ENCODE peak calls at places on chromosome 21, in ten cellular contexts. Y is lung; X is body of pancreas; Q is IMR-90; D is testis; H is adrenal gland; W is tibial nerve; Z is CD4-positive, CD25-positive, alpha-beta regulatory T cell; K is adipocyte; T is upper lobe of right lung. M is an unnamed sample. For H3K4me1, the result is how much of the 10 kb centered on the place peaks cover.

GRCh38 chr21:25371831-25372434 is 235.3 kb downstream of the MRPL39 start:
- DNase-seq in D (no peak), X (no peak), T (no peak), W (no peak), Z (no peak), H (no peak), Q (no peak), Y (no peak), K (no peak), M (no peak)

GRCh38 chr21:40754466-40754865 is 92.5 kb downstream of the DSCAM start:
- DNase-seq in Z (no peak), K (no peak), W (no peak), T (no peak), Q (no peak), H (no peak), Y (peak), D (no peak), X (no peak), M (no peak)

GRCh38 chr21:22575165-22575584 is 1577.0 kb downstream of the NCAM2 start:
- DNase-seq in D (peak), K (no peak), T (no peak), X (no peak), Y (no peak), H (no peak), W (no peak), Q (no peak), Z (no peak), M (no peak)

GRCh38 chr21:28454978-28455600 is 537.6 kb downstream of the LTN1 start:
- DNase-seq in K (peak), W (no peak), T (no peak), Z (no peak), Q (peak), X (no peak), Y (no peak), H (no peak), D (no peak), M (no peak)

GRCh38 chr21:27426196-27426595 is 459.3 kb upstream of the ADAMTS5 start:
- DNase-seq in K (no peak), X (no peak), Z (no peak), W (no peak), D (no peak), T (no peak), Y (no peak), H (no peak), Q (no peak), M (no peak)

GRCh38 chr21:44330698-44331097 is 8.5 kb downstream of the CFAP410 start:
- DNase-seq in Y (no peak), W (no peak), D (no peak), H (no peak), Z (no peak), T (no peak), X (no peak), Q (no peak), K (no peak), M (no peak)

GRCh38 chr21:17472167-17472566 is 40.7 kb upstream of the CXADR start:
- DNase-seq in X (no peak), W (no peak), T (no peak), Z (no peak), Q (no peak), Y (no peak), H (no peak), D (no peak), K (no peak), M (no peak)

GRCh38 chr21:16424331-16424749 is 694.6 kb downstream of the USP25 start:
- DNase-seq in H (no peak), K (no peak), X (no peak), Z (no peak), Y (no peak), W (no peak), D (no peak), T (no peak), Q (no peak), M (no peak)

GRCh38 chr21:43853851-43854772 is 10.9 kb upstream of the AGPAT3 start:
- DNase-seq in Y (no peak), D (no peak), K (no peak), Z (peak), Q (no peak), T (no peak), H (no peak), W (no peak), X (no peak), M (no peak)

GRCh38 chr21:32463367-32463766 is 50.9 kb downstream of the EVA1C start:
- DNase-seq in Z (no peak), Y (no peak), T (no peak), D (no peak), X (no peak), W (no peak), H (no peak), K (no peak), Q (peak), M (no peak)

GRCh38 chr21:26840206-26840605 is 5.0 kb downstream of the ADAMTS1 start:
- DNase-seq in Y (no peak), Z (no peak), D (no peak), W (no peak), X (no peak), Q (no peak), T (no peak), K (no peak), H (no peak), M (no peak)

GRCh38 chr21:33949516-33950424 is 34.2 kb upstream of the ATP5PO start:
- DNase-seq in Z (peak), X (no peak), Y (no peak), D (no peak), T (no peak), H (no peak), Q (no peak), W (no peak), K (no peak), M (no peak)
- H3K4me1 ChIP-seq in Z (half or more), X (under half), Y (under half), D (under half), T (under half), H (under half), Q (under half), W (under half), K (under half), M (under half)

GRCh38 chr21:45568383-45568782 is 26.1 kb upstream of the SLC19A1 start:
- DNase-seq in T (no peak), W (no peak), Y (no peak), X (no peak), Q (no peak), K (no peak), D (no peak), H (no peak), Z (no peak), M (no peak)
- H3K4me3 ChIP-seq in T (no peak), W (no peak), Y (no peak), X (no peak), Q (no peak), K (no peak), D (no peak), H (no peak), Z (no peak), M (no peak)

GRCh38 chr21:37270576-37271365 is 3.6 kb upstream of the VPS26C start:
- DNase-seq in K (no peak), Z (no peak), Y (no peak), X (no peak), T (no peak), Q (no peak), H (no peak), D (no peak), W (no peak), M (no peak)
- H3K4me1 ChIP-seq in K (under half), Z (under half), Y (under half), X (under half), T (under half), Q (under half), H (under half), D (under half), W (under half), M (under half)

DNA sequence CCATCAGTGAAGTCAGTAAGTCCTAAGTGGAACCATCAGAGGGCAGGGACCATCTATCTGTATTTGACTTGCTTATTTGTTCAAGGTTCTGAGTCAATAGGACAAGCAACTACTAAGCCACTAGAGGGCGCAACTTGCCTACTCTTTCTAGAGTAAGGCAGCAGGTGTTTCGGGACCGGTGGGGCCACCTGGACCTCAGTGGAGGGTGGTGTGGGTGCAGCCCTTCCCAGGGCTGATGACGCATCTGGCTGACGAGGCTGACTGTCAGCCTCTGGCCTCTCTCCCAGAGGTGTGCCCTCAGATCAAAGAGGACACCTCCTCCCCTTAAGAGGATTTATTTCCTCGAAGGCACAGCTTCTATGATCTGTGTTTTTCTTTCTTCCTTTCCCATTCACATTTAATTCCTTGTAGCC is 6.6 kb downstream of the CBR3 start:
- DNase-seq in W (peak), D (peak), Y (peak), Z (peak), X (peak), K (peak), H (peak), T (peak), Q (peak), M (peak)
- H3K4me3 ChIP-seq in W (no peak), D (no peak), Y (no peak), Z (peak), X (no peak), K (no peak), H (no peak), T (no peak), Q (no peak), M (no peak)

GRCh38 chr21:42057861-42058437 is 13.2 kb upstream of the UMODL1 start:
- DNase-seq in W (no peak), Y (no peak), T (peak), Z (no peak), H (no peak), Q (no peak), X (no peak), K (no peak), D (no peak), M (no peak)

GRCh38 chr21:42058631-42059111 is 12.4 kb upstream of the UMODL1 start:
- DNase-seq in D (no peak), T (peak), H (no peak), Z (no peak), X (no peak), Y (peak), Q (no peak), W (no peak), K (no peak), M (no peak)

GRCh38 chr21:42060166-42060565 is 11.0 kb upstream of the UMODL1 start:
- DNase-seq in T (peak), Z (no peak), Q (no peak), W (no peak), X (no peak), H (no peak), Y (no peak), D (no peak), K (no peak), M (no peak)

GRCh38 chr21:42059721-42060120 is 11.4 kb upstream of the UMODL1 start:
- DNase-seq in X (no peak), K (no peak), Z (no peak), Y (no peak), T (peak), H (no peak), W (no peak), D (no peak), Q (no peak), M (no peak)

DNA sequence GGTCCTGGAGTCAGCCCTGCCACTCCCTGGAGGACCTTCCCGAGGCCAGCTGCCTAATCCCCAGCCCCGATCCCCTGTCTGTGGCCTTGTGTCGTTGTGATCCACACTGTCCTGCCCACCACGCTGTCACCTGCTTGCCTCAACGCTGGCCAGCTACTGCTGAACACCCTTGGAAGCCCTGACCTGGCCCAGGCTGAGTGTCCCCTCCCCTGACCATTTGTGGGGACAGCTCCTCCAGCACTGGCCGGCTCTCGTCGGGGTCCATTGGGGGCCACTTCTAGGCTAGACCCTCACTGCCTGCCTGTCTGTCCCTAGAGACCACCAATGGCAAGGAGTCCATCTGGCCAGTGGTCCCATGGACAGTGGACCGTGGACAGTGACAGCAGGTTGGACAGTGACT is 12.0 kb upstream of the UMODL1 start:
- DNase-seq in W (no peak), Q (no peak), T (peak), Y (no peak), K (no peak), D (no peak), Z (no peak), X (no peak), H (no peak), M (no peak)
- H3K4me1 ChIP-seq in W (under half), Q (under half), T (under half), Y (under half), K (under half), D (under half), Z (under half), X (under half), H (under half), M (half or more)

DNA sequence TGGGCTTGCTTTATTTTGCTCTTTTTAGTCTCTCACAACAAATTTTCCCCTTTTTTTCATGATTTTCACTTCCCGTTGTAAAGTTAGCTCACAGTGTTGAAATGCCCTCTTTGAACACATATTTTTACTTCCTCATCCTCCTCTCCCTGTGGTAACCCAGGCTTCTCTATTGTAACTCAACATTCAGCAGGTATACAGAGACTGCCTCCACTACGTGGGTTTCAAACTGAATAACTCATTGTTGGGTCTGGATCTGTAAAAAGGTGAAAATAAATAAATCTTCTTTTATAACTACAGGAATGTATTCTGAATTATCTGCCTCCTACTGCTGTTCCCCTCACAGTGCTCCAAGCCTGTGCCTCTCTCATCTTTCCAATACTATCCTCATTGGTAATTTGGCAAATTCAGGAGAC is 166.4 kb downstream of the RUNX1 start:
- DNase-seq in Z (no peak), Q (no peak), D (no peak), W (no peak), Y (no peak), H (no peak), K (peak), X (no peak), T (no peak), M (no peak)
- H3K4me3 ChIP-seq in Z (peak), Q (peak), D (no peak), W (no peak), Y (no peak), H (no peak), K (peak), X (no peak), T (peak), M (peak)

DNA sequence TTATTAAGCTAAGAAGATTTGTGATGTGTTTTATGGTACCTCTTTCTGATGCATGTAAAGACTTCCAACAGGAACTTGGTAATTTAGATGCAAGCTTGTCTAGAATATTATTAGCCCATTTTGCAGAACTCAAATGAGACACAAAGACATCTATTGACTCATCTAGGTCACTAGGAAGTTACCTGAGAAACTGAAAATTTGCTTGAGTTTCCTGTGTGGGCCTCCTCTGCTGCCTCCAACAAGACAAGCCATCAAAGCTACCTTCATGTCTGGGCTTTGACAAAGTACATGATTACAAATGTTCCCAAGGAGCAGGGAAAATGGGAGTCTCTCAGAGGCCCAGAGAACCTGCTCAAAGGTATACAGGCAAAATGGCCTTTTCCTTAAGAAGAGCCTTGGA is 5.6 kb downstream of the RUNX1 start:
- DNase-seq in D (no peak), Q (no peak), T (no peak), Y (no peak), W (no peak), H (no peak), X (no peak), Z (peak), K (no peak), M (no peak)
- H3K4me1 ChIP-seq in D (under half), Q (under half), T (under half), Y (under half), W (under half), H (under half), X (under half), Z (half or more), K (under half), M (under half)

GRCh38 chr21:41928621-41929220 is 25.1 kb downstream of the C2CD2 start:
- DNase-seq in Q (no peak), H (no peak), K (no peak), Y (no peak), Z (no peak), D (no peak), X (peak), T (no peak), W (no peak), M (no peak)

GRCh38 chr21:41924355-41924754 is 29.5 kb downstream of the C2CD2 start:
- DNase-seq in K (peak), X (no peak), W (no peak), Z (no peak), Y (no peak), Q (peak), D (no peak), T (no peak), H (no peak), M (no peak)

GRCh38 chr21:41927727-41928409 is 25.9 kb downstream of the C2CD2 start:
- DNase-seq in Q (no peak), W (no peak), D (no peak), K (no peak), Z (peak), T (no peak), X (peak), H (no peak), Y (no peak), M (no peak)

GRCh38 chr21:41926068-41926806 is 27.6 kb downstream of the C2CD2 start:
- DNase-seq in Q (peak), X (peak), T (no peak), W (no peak), Y (no peak), D (no peak), H (no peak), K (peak), Z (peak), M (no peak)

DNA sequence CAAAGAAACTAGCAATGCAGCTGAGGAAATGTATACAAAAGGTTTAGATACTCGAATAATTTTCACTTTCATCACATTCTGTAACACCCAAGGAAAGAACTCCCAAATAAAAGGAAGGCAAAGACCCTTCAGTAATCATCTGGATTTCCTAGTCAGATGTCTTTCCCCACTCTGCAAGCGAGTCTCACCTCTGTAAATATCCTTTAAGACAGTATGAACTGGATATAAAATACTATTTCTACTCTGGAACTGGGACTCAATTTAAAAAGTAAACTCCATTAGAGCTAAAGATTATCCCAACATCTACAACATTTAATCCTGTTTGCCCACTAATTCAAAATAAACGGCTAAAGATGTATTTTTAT is 27.0 kb downstream of the C2CD2 start:
- DNase-seq in W (no peak), D (no peak), K (no peak), Y (no peak), H (no peak), T (no peak), Q (no peak), Z (no peak), X (no peak), M (no peak)
- H3K4me3 ChIP-seq in W (peak), D (no peak), K (peak), Y (no peak), H (no peak), T (peak), Q (peak), Z (peak), X (no peak), M (peak)

GRCh38 chr21:38760762-38761155 is 45.0 kb upstream of the ETS2 start:
- DNase-seq in H (no peak), Z (no peak), Y (no peak), D (no peak), K (no peak), X (no peak), W (no peak), Q (no peak), T (no peak), M (no peak)
- H3K4me1 ChIP-seq in H (under half), Z (under half), Y (under half), D (under half), K (under half), X (under half), W (under half), Q (under half), T (under half), M (under half)

DNA sequence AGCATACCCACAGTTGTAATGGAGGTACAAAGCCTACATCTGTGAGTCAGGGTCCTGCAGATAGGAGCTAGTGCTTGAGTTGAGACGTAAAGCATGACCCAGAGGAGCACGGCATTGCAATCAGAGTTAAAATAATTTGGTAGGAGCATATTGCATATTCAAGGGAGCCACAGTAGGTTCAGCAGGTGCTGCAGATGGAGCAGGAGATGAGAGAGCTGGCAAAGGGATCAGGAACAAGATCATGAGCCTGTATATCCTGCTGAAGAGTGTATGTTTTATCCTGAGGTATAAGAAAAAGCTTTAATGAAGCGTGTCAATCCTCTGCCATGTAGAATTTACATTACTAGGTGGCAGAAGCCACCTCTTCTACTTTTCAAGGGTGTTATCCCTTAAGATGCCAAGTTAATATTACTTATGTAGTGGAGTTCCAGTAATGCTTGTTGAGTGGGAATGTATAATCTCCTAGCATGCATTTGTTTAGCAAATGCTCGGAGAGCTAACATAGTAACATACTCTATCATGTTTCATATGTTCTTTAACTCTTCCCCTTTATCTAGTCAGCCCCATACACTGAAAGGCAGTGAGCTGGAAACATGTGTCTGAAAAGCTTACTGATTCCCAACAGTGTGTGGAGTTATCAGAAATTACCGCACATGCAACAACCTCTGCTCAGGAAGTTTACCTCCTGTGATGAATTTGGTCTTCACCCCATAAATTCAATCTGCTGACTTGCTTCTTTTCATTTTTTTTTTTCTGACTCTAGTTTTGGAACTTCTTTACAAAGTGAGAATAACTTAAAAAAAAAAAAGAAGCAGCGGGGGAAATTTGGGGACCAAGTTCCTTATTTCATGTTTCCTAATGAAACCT is 300.2 kb downstream of the GRIK1 start:
- DNase-seq in T (no peak), D (no peak), Q (no peak), Y (no peak), Z (no peak), X (no peak), W (no peak), H (no peak), K (no peak), M (no peak)
- H3K4me3 ChIP-seq in T (no peak), D (no peak), Q (no peak), Y (no peak), Z (no peak), X (no peak), W (no peak), H (no peak), K (no peak), M (no peak)